ENCODE peak calls at places on chromosome 20, in six cellular contexts. One of them, this sample, is unnamed.

GRCh38 chr20:61959301-61959700 is 106.4 kb downstream of the TAF4 start:
- DNase-seq in ureter: no peak
- DNase-seq in WTC11: peak
- DNase-seq in SK-MEL-5: peak
- DNase-seq in left cardiac atrium: no peak
- DNase-seq in AG04449: no peak
- DNase-seq in this sample: no peak

GRCh38 chr20:17403496-17403895 is 127.7 kb downstream of the BFSP1 start:
- DNase-seq in SK-MEL-5: peak
- DNase-seq in AG04449: no peak
- DNase-seq in ureter: no peak
- DNase-seq in WTC11: no peak
- DNase-seq in left cardiac atrium: no peak
- DNase-seq in this sample: no peak

GRCh38 chr20:25247100-25247665 is 702 bp upstream of the PYGB start:
- DNase-seq in ureter: peak
- DNase-seq in AG04449: no peak
- DNase-seq in SK-MEL-5: peak
- DNase-seq in WTC11: peak
- DNase-seq in left cardiac atrium: peak
- DNase-seq in this sample: peak

GRCh38 chr20:4894981-4895381 is 106.3 kb downstream of the SLC23A2 start:
- DNase-seq in WTC11: no peak
- DNase-seq in SK-MEL-5: no peak
- DNase-seq in ureter: peak
- DNase-seq in AG04449: no peak
- DNase-seq in left cardiac atrium: no peak
- DNase-seq in this sample: no peak

GRCh38 chr20:57529810-57530209 is 4.9 kb upstream of the CTCFL start:
- DNase-seq in AG04449: no peak
- DNase-seq in left cardiac atrium: no peak
- DNase-seq in WTC11: no peak
- DNase-seq in SK-MEL-5: no peak
- DNase-seq in ureter: no peak
- DNase-seq in this sample: no peak

GRCh38 chr20:47586648-47587306 is 85.1 kb downstream of the NCOA3 start:
- DNase-seq in ureter: no peak
- DNase-seq in AG04449: no peak
- DNase-seq in SK-MEL-5: no peak
- DNase-seq in left cardiac atrium: no peak
- DNase-seq in WTC11: no peak
- DNase-seq in this sample: no peak

GRCh38 chr20:57072184-57072583 is 194.3 kb downstream of the BMP7 start:
- DNase-seq in left cardiac atrium: no peak
- DNase-seq in SK-MEL-5: no peak
- DNase-seq in AG04449: no peak
- DNase-seq in WTC11: no peak
- DNase-seq in ureter: no peak
- DNase-seq in this sample: no peak

GRCh38 chr20:51100617-51101016 is 77.7 kb upstream of the KCNG1 start:
- DNase-seq in AG04449: no peak
- DNase-seq in SK-MEL-5: no peak
- DNase-seq in WTC11: no peak
- DNase-seq in ureter: no peak
- DNase-seq in left cardiac atrium: no peak
- DNase-seq in this sample: no peak

GRCh38 chr20:23602699-23603098 is 3.0 kb downstream of the CST9 start:
- DNase-seq in ureter: no peak
- DNase-seq in AG04449: no peak
- DNase-seq in WTC11: no peak
- DNase-seq in SK-MEL-5: no peak
- DNase-seq in left cardiac atrium: no peak
- DNase-seq in this sample: no peak

GRCh38 chr20:58568441-58568931 is 53.3 kb upstream of the APCDD1L start:
- DNase-seq in SK-MEL-5: no peak
- DNase-seq in WTC11: peak
- DNase-seq in ureter: no peak
- DNase-seq in left cardiac atrium: no peak
- DNase-seq in AG04449: no peak
- DNase-seq in this sample: no peak

GRCh38 chr20:46683939-46684750 is 5.1 kb downstream of the TP53RK start:
- DNase-seq in AG04449: no peak
- DNase-seq in SK-MEL-5: peak
- DNase-seq in left cardiac atrium: peak
- DNase-seq in WTC11: peak
- DNase-seq in ureter: peak
- DNase-seq in this sample: peak

GRCh38 chr20:31679357-31680285 is 41.9 kb downstream of the COX4I2 start:
- DNase-seq in ureter: no peak
- DNase-seq in WTC11: no peak
- DNase-seq in left cardiac atrium: no peak
- DNase-seq in SK-MEL-5: no peak
- DNase-seq in AG04449: no peak
- DNase-seq in this sample: no peak

GRCh38 chr20:57481281-57481711 is 43.6 kb downstream of the CTCFL start:
- DNase-seq in AG04449: no peak
- DNase-seq in left cardiac atrium: no peak
- DNase-seq in WTC11: no peak
- DNase-seq in ureter: no peak
- DNase-seq in SK-MEL-5: no peak
- DNase-seq in this sample: no peak

GRCh38 chr20:11748436-11748835 is 169.3 kb upstream of the BTBD3 start:
- DNase-seq in left cardiac atrium: no peak
- DNase-seq in ureter: no peak
- DNase-seq in SK-MEL-5: no peak
- DNase-seq in WTC11: no peak
- DNase-seq in AG04449: no peak
- DNase-seq in this sample: no peak

GRCh38 chr20:62469352-62469751 is 6.4 kb downstream of the GATA5 start:
- DNase-seq in ureter: no peak
- DNase-seq in SK-MEL-5: no peak
- DNase-seq in WTC11: no peak
- DNase-seq in AG04449: no peak
- DNase-seq in left cardiac atrium: no peak
- DNase-seq in this sample: no peak

GRCh38 chr20:59996112-59996511 is 37.9 kb downstream of the CDH26 start:
- DNase-seq in SK-MEL-5: no peak
- DNase-seq in WTC11: no peak
- DNase-seq in ureter: no peak
- DNase-seq in left cardiac atrium: no peak
- DNase-seq in AG04449: no peak
- DNase-seq in this sample: no peak

GRCh38 chr20:5039255-5039657 is 37.9 kb upstream of the SLC23A2 start:
- DNase-seq in WTC11: no peak
- DNase-seq in SK-MEL-5: no peak
- DNase-seq in ureter: no peak
- DNase-seq in AG04449: no peak
- DNase-seq in left cardiac atrium: no peak
- DNase-seq in this sample: no peak

GRCh38 chr20:13342469-13343242 is 121.6 kb downstream of the ISM1 start:
- DNase-seq in ureter: peak
- DNase-seq in WTC11: no peak
- DNase-seq in SK-MEL-5: no peak
- DNase-seq in left cardiac atrium: no peak
- DNase-seq in AG04449: no peak
- DNase-seq in this sample: no peak

GRCh38 chr20:41046716-41047115 is 18.1 kb downstream of the TOP1 start:
- DNase-seq in WTC11: no peak
- DNase-seq in SK-MEL-5: no peak
- DNase-seq in left cardiac atrium: no peak
- DNase-seq in ureter: no peak
- DNase-seq in AG04449: no peak
- DNase-seq in this sample: no peak

GRCh38 chr20:11210611-11211010 is 536.8 kb upstream of the JAG1 start:
- DNase-seq in WTC11: no peak
- DNase-seq in ureter: no peak
- DNase-seq in left cardiac atrium: no peak
- DNase-seq in SK-MEL-5: no peak
- DNase-seq in AG04449: no peak
- DNase-seq in this sample: no peak

GRCh38 chr20:47456952-47457724 is 44.5 kb upstream of the NCOA3 start:
- DNase-seq in SK-MEL-5: no peak
- DNase-seq in left cardiac atrium: no peak
- DNase-seq in ureter: no peak
- DNase-seq in WTC11: no peak
- DNase-seq in AG04449: no peak
- DNase-seq in this sample: no peak

GRCh38 chr20:37945034-37945660 is 42.2 kb downstream of the VSTM2L start:
- DNase-seq in left cardiac atrium: no peak
- DNase-seq in SK-MEL-5: no peak
- DNase-seq in AG04449: no peak
- DNase-seq in ureter: peak
- DNase-seq in WTC11: no peak
- DNase-seq in this sample: peak

GRCh38 chr20:1566701-1567100 is 9.2 kb upstream of the SIRPD start:
- DNase-seq in ureter: no peak
- DNase-seq in left cardiac atrium: no peak
- DNase-seq in WTC11: no peak
- DNase-seq in AG04449: no peak
- DNase-seq in SK-MEL-5: no peak
- DNase-seq in this sample: no peak

GRCh38 chr20:41427833-41428232 is 61.2 kb upstream of the EMILIN3 start:
- DNase-seq in WTC11: no peak
- DNase-seq in SK-MEL-5: no peak
- DNase-seq in left cardiac atrium: no peak
- DNase-seq in AG04449: no peak
- DNase-seq in ureter: no peak
- DNase-seq in this sample: no peak

GRCh38 chr20:24951536-24952047 is 2.5 kb downstream of the CST7 start:
- DNase-seq in ureter: no peak
- DNase-seq in left cardiac atrium: no peak
- DNase-seq in AG04449: no peak
- DNase-seq in WTC11: no peak
- DNase-seq in SK-MEL-5: no peak
- DNase-seq in this sample: peak

GRCh38 chr20:37494301-37494700 is 26.7 kb upstream of the NNAT start:
- DNase-seq in WTC11: no peak
- DNase-seq in SK-MEL-5: no peak
- DNase-seq in ureter: no peak
- DNase-seq in AG04449: no peak
- DNase-seq in left cardiac atrium: no peak
- DNase-seq in this sample: no peak

GRCh38 chr20:31985152-31985551 is 17.2 kb downstream of the XKR7 start:
- DNase-seq in AG04449: no peak
- DNase-seq in ureter: no peak
- DNase-seq in WTC11: no peak
- DNase-seq in left cardiac atrium: no peak
- DNase-seq in SK-MEL-5: no peak
- DNase-seq in this sample: no peak

GRCh38 chr20:3980260-3981131 is 34.9 kb downstream of the RNF24 start:
- DNase-seq in ureter: no peak
- DNase-seq in SK-MEL-5: peak
- DNase-seq in left cardiac atrium: no peak
- DNase-seq in WTC11: no peak
- DNase-seq in AG04449: no peak
- DNase-seq in this sample: no peak

GRCh38 chr20:50575869-50576720 is 65.9 kb downstream of the PTPN1 start:
- DNase-seq in left cardiac atrium: peak
- DNase-seq in SK-MEL-5: peak
- DNase-seq in AG04449: no peak
- DNase-seq in WTC11: peak
- DNase-seq in ureter: no peak
- DNase-seq in this sample: peak

GRCh38 chr20:55424968-55425367 is 580.4 kb downstream of the CBLN4 start:
- DNase-seq in ureter: no peak
- DNase-seq in WTC11: no peak
- DNase-seq in SK-MEL-5: no peak
- DNase-seq in left cardiac atrium: no peak
- DNase-seq in AG04449: no peak
- DNase-seq in this sample: no peak

GRCh38 chr20:49508435-49509199 is 26.1 kb upstream of the KCNB1 start:
- DNase-seq in AG04449: no peak
- DNase-seq in ureter: no peak
- DNase-seq in left cardiac atrium: no peak
- DNase-seq in SK-MEL-5: peak
- DNase-seq in WTC11: no peak
- DNase-seq in this sample: no peak

GRCh38 chr20:1533059-1533458 is 24.4 kb downstream of the SIRPD start:
- DNase-seq in SK-MEL-5: peak
- DNase-seq in AG04449: no peak
- DNase-seq in left cardiac atrium: no peak
- DNase-seq in ureter: no peak
- DNase-seq in WTC11: no peak
- DNase-seq in this sample: no peak

GRCh38 chr20:46631212-46631869 is 19.9 kb downstream of the SLC13A3 start:
- DNase-seq in SK-MEL-5: peak
- DNase-seq in ureter: no peak
- DNase-seq in left cardiac atrium: no peak
- DNase-seq in WTC11: no peak
- DNase-seq in AG04449: no peak
- DNase-seq in this sample: peak

GRCh38 chr20:8095648-8096572 is 36.2 kb upstream of the PLCB1 start:
- DNase-seq in left cardiac atrium: no peak
- DNase-seq in SK-MEL-5: no peak
- DNase-seq in WTC11: no peak
- DNase-seq in ureter: no peak
- DNase-seq in AG04449: no peak
- DNase-seq in this sample: no peak

GRCh38 chr20:54067606-54068174 is 2.7 kb downstream of the BCAS1 start:
- DNase-seq in SK-MEL-5: no peak
- DNase-seq in left cardiac atrium: no peak
- DNase-seq in WTC11: no peak
- DNase-seq in AG04449: no peak
- DNase-seq in ureter: peak
- DNase-seq in this sample: peak

GRCh38 chr20:48763183-48764030 is 64.4 kb downstream of the PREX1 start:
- DNase-seq in left cardiac atrium: peak
- DNase-seq in WTC11: no peak
- DNase-seq in SK-MEL-5: no peak
- DNase-seq in ureter: no peak
- DNase-seq in AG04449: no peak
- DNase-seq in this sample: no peak

GRCh38 chr20:61328906-61329558 is 77.0 kb downstream of the CDH4 start:
- DNase-seq in WTC11: no peak
- DNase-seq in left cardiac atrium: peak
- DNase-seq in SK-MEL-5: peak
- DNase-seq in AG04449: no peak
- DNase-seq in ureter: no peak
- DNase-seq in this sample: no peak

GRCh38 chr20:1994627-1995026 is 769 bp upstream of the PDYN start:
- DNase-seq in ureter: no peak
- DNase-seq in WTC11: no peak
- DNase-seq in left cardiac atrium: no peak
- DNase-seq in SK-MEL-5: no peak
- DNase-seq in AG04449: no peak
- DNase-seq in this sample: no peak

GRCh38 chr20:53004267-53004813 is 32.2 kb downstream of the TSHZ2 start:
- DNase-seq in AG04449: no peak
- DNase-seq in ureter: no peak
- DNase-seq in left cardiac atrium: no peak
- DNase-seq in SK-MEL-5: no peak
- DNase-seq in WTC11: no peak
- DNase-seq in this sample: no peak